ENCODE peak calls at places on chromosomes 6 and 20, in nine cellular contexts. One of them, this sample, is unnamed. For H3K27me3, the result is how much of the 10 kb centered on the place peaks cover.

GRCh38 chr20:51698252-51698651 is 69.9 kb downstream of the ATP9A start:
- DNase-seq in prostate gland: no peak
- DNase-seq in thoracic aorta: no peak
- DNase-seq in brain microvascular endothelial cell: no peak
- DNase-seq in ovary: no peak
- DNase-seq in body of pancreas: no peak
- DNase-seq in spleen: no peak
- DNase-seq in transverse colon: no peak
- DNase-seq in mammary epithelial cell: no peak
- DNase-seq in this sample: no peak

GRCh38 chr20:53737404-53738038 is 143.9 kb upstream of the ZNF217 start:
- DNase-seq in prostate gland: no peak
- DNase-seq in thoracic aorta: no peak
- DNase-seq in brain microvascular endothelial cell: no peak
- DNase-seq in ovary: no peak
- DNase-seq in body of pancreas: no peak
- DNase-seq in spleen: no peak
- DNase-seq in transverse colon: no peak
- DNase-seq in mammary epithelial cell: peak
- DNase-seq in this sample: no peak

GRCh38 chr6:111743859-111744692 is 129.2 kb downstream of the FYN start:
- DNase-seq in prostate gland: no peak
- DNase-seq in thoracic aorta: no peak
- DNase-seq in brain microvascular endothelial cell: peak
- DNase-seq in ovary: no peak
- DNase-seq in body of pancreas: peak
- DNase-seq in spleen: no peak
- DNase-seq in transverse colon: no peak
- DNase-seq in mammary epithelial cell: no peak
- DNase-seq in this sample: no peak

GRCh38 chr20:3670511-3670910 is 7.3 kb upstream of the GFRA4 start:
- DNase-seq in prostate gland: no peak
- DNase-seq in thoracic aorta: no peak
- DNase-seq in brain microvascular endothelial cell: no peak
- DNase-seq in ovary: no peak
- DNase-seq in body of pancreas: no peak
- DNase-seq in spleen: no peak
- DNase-seq in transverse colon: no peak
- DNase-seq in mammary epithelial cell: no peak
- DNase-seq in this sample: no peak

GRCh38 chr6:107493158-107494057 is 3.5 kb downstream of the SOBP start:
- DNase-seq in prostate gland: peak
- DNase-seq in thoracic aorta: no peak
- DNase-seq in brain microvascular endothelial cell: peak
- DNase-seq in ovary: no peak
- DNase-seq in body of pancreas: peak
- DNase-seq in spleen: no peak
- DNase-seq in transverse colon: no peak
- DNase-seq in mammary epithelial cell: no peak
- DNase-seq in this sample: no peak

GRCh38 chr20:50344232-50345071 is 153.8 kb downstream of the CEBPB start:
- DNase-seq in prostate gland: no peak
- DNase-seq in thoracic aorta: no peak
- DNase-seq in brain microvascular endothelial cell: no peak
- DNase-seq in ovary: no peak
- DNase-seq in body of pancreas: no peak
- DNase-seq in spleen: no peak
- DNase-seq in transverse colon: no peak
- DNase-seq in mammary epithelial cell: no peak
- DNase-seq in this sample: no peak

GRCh38 chr6:13715444-13715883 is 3.8 kb upstream of the RANBP9 start:
- DNase-seq in prostate gland: no peak
- DNase-seq in thoracic aorta: no peak
- DNase-seq in brain microvascular endothelial cell: no peak
- DNase-seq in ovary: no peak
- DNase-seq in body of pancreas: no peak
- DNase-seq in spleen: no peak
- DNase-seq in transverse colon: no peak
- DNase-seq in mammary epithelial cell: peak
- DNase-seq in this sample: no peak

GRCh38 chr6:87667032-87667431 is 35.0 kb downstream of the AKIRIN2 start:
- DNase-seq in prostate gland: no peak
- DNase-seq in thoracic aorta: no peak
- DNase-seq in brain microvascular endothelial cell: no peak
- DNase-seq in ovary: no peak
- DNase-seq in body of pancreas: no peak
- DNase-seq in spleen: no peak
- DNase-seq in transverse colon: no peak
- DNase-seq in mammary epithelial cell: no peak
- DNase-seq in this sample: no peak

GRCh38 chr6:53033764-53034163 is 31.4 kb upstream of the FBXO9 start:
- DNase-seq in prostate gland: no peak
- DNase-seq in thoracic aorta: no peak
- DNase-seq in brain microvascular endothelial cell: peak
- DNase-seq in ovary: no peak
- DNase-seq in body of pancreas: no peak
- DNase-seq in spleen: no peak
- DNase-seq in transverse colon: no peak
- DNase-seq in mammary epithelial cell: no peak
- DNase-seq in this sample: no peak

GRCh38 chr6:168565112-168565511 is 124.1 kb downstream of the SMOC2 start:
- DNase-seq in prostate gland: no peak
- DNase-seq in thoracic aorta: no peak
- DNase-seq in brain microvascular endothelial cell: no peak
- DNase-seq in ovary: no peak
- DNase-seq in body of pancreas: no peak
- DNase-seq in spleen: no peak
- DNase-seq in transverse colon: no peak
- DNase-seq in mammary epithelial cell: no peak
- DNase-seq in this sample: no peak

GRCh38 chr20:47272893-47273590 is 83.5 kb downstream of the ZMYND8 start:
- DNase-seq in prostate gland: peak
- DNase-seq in thoracic aorta: no peak
- DNase-seq in brain microvascular endothelial cell: peak
- DNase-seq in ovary: no peak
- DNase-seq in body of pancreas: peak
- DNase-seq in spleen: no peak
- DNase-seq in transverse colon: peak
- DNase-seq in mammary epithelial cell: peak
- DNase-seq in this sample: no peak

DNA sequence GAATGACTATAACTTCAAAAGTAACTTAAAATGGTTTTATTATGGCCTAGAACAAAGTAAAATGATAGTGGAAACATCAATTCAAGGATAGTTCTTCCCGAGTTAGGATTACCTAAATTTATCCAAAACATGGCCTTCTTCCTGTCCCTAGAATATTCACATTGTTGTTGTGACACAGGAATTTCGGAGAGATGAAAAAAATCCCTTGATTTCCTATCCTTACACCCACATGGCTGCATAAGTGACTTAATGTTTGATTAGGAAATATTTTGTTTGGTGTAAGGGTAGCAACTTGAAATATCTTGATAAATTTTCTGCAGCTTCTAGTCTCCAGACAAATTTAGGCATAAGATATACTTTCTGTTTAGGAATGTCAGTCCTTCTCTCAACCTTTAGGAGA is 27.8 kb downstream of the ZNF451 start:
- DNase-seq in prostate gland: no peak
- DNase-seq in thoracic aorta: no peak
- DNase-seq in brain microvascular endothelial cell: no peak
- DNase-seq in ovary: no peak
- DNase-seq in body of pancreas: no peak
- DNase-seq in spleen: no peak
- DNase-seq in transverse colon: no peak
- DNase-seq in mammary epithelial cell: no peak
- DNase-seq in this sample: no peak
- TF ChIP-seq CTCF in prostate gland: no peak
- TF ChIP-seq CTCF in thoracic aorta: no peak
- TF ChIP-seq CTCF in brain microvascular endothelial cell: no peak
- TF ChIP-seq CTCF in ovary: no peak
- TF ChIP-seq CTCF in body of pancreas: no peak
- TF ChIP-seq CTCF in spleen: no peak
- TF ChIP-seq CTCF in transverse colon: no peak
- TF ChIP-seq CTCF in mammary epithelial cell: no peak
- TF ChIP-seq CTCF in this sample: no peak

GRCh38 chr6:4940416-4940815 is 63.4 kb downstream of the RPP40 start:
- DNase-seq in prostate gland: no peak
- DNase-seq in thoracic aorta: no peak
- DNase-seq in brain microvascular endothelial cell: no peak
- DNase-seq in ovary: no peak
- DNase-seq in body of pancreas: no peak
- DNase-seq in spleen: no peak
- DNase-seq in transverse colon: no peak
- DNase-seq in mammary epithelial cell: peak
- DNase-seq in this sample: no peak

GRCh38 chr6:4941782-4942672 is 61.8 kb downstream of the RPP40 start:
- DNase-seq in prostate gland: no peak
- DNase-seq in thoracic aorta: no peak
- DNase-seq in brain microvascular endothelial cell: peak
- DNase-seq in ovary: no peak
- DNase-seq in body of pancreas: peak
- DNase-seq in spleen: no peak
- DNase-seq in transverse colon: no peak
- DNase-seq in mammary epithelial cell: peak
- DNase-seq in this sample: no peak

GRCh38 chr6:4943716-4944115 is 60.1 kb downstream of the RPP40 start:
- DNase-seq in prostate gland: no peak
- DNase-seq in thoracic aorta: no peak
- DNase-seq in brain microvascular endothelial cell: no peak
- DNase-seq in ovary: no peak
- DNase-seq in body of pancreas: no peak
- DNase-seq in spleen: no peak
- DNase-seq in transverse colon: no peak
- DNase-seq in mammary epithelial cell: no peak
- DNase-seq in this sample: no peak

GRCh38 chr6:4944325-4944724 is 59.5 kb downstream of the RPP40 start:
- DNase-seq in prostate gland: no peak
- DNase-seq in thoracic aorta: no peak
- DNase-seq in brain microvascular endothelial cell: no peak
- DNase-seq in ovary: no peak
- DNase-seq in body of pancreas: no peak
- DNase-seq in spleen: no peak
- DNase-seq in transverse colon: no peak
- DNase-seq in mammary epithelial cell: no peak
- DNase-seq in this sample: no peak

GRCh38 chr6:4942673-4943009 is 61.2 kb downstream of the RPP40 start:
- DNase-seq in prostate gland: no peak
- DNase-seq in thoracic aorta: no peak
- DNase-seq in brain microvascular endothelial cell: no peak
- DNase-seq in ovary: no peak
- DNase-seq in body of pancreas: no peak
- DNase-seq in spleen: no peak
- DNase-seq in transverse colon: no peak
- DNase-seq in mammary epithelial cell: no peak
- DNase-seq in this sample: no peak
- H3K27ac ChIP-seq in prostate gland: no peak
- H3K27ac ChIP-seq in thoracic aorta: no peak
- H3K27ac ChIP-seq in brain microvascular endothelial cell: peak
- H3K27ac ChIP-seq in ovary: no peak
- H3K27ac ChIP-seq in body of pancreas: no peak
- H3K27ac ChIP-seq in spleen: peak
- H3K27ac ChIP-seq in transverse colon: no peak
- H3K27ac ChIP-seq in mammary epithelial cell: no peak
- H3K27ac ChIP-seq in this sample: no peak

GRCh38 chr6:100449239-100449691 is 15.5 kb downstream of the SIM1 start:
- DNase-seq in prostate gland: no peak
- DNase-seq in thoracic aorta: no peak
- DNase-seq in brain microvascular endothelial cell: no peak
- DNase-seq in ovary: no peak
- DNase-seq in body of pancreas: no peak
- DNase-seq in spleen: no peak
- DNase-seq in transverse colon: no peak
- DNase-seq in mammary epithelial cell: no peak
- DNase-seq in this sample: no peak
- H3K27me3 ChIP-seq in prostate gland: under half
- H3K27me3 ChIP-seq in thoracic aorta: under half
- H3K27me3 ChIP-seq in brain microvascular endothelial cell: half or more
- H3K27me3 ChIP-seq in ovary: under half
- H3K27me3 ChIP-seq in body of pancreas: under half
- H3K27me3 ChIP-seq in spleen: half or more
- H3K27me3 ChIP-seq in transverse colon: half or more
- H3K27me3 ChIP-seq in mammary epithelial cell: under half
- H3K27me3 ChIP-seq in this sample: half or more

DNA sequence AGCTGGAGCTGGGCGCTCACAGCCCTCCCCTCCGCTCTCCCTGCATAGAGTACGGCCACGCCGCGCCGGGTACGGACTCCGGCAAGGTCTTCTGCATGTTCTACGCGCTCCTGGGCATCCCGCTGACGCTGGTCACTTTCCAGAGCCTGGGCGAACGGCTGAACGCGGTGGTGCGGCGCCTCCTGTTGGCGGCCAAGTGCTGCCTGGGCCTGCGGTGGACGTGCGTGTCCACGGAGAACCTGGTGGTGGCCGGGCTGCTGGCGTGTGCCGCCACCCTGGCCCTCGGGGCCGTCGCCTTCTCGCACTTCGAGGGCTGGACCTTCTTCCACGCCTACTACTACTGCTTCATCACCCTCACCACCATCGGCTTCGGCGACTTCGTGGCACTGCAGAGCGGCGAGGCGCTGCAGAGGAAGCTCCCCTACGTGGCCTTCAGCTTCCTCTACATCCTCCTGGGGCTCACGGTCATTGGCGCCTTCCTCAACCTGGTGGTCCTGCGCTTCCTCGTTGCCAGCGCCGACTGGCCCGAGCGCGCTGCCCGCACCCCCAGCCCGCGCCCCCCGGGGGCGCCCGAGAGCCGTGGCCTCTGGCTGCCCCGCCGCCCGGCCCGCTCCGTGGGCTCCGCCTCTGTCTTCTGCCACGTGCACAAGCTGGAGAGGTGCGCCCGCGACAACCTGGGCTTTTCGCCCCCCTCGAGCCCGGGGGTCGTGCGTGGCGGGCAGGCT is 4.6 kb downstream of the KCNK15 start:
- DNase-seq in prostate gland: no peak
- DNase-seq in thoracic aorta: no peak
- DNase-seq in brain microvascular endothelial cell: no peak
- DNase-seq in ovary: no peak
- DNase-seq in body of pancreas: peak
- DNase-seq in spleen: no peak
- DNase-seq in transverse colon: no peak
- DNase-seq in mammary epithelial cell: no peak
- DNase-seq in this sample: no peak
- TF ChIP-seq CTCF in prostate gland: no peak
- TF ChIP-seq CTCF in thoracic aorta: no peak
- TF ChIP-seq CTCF in brain microvascular endothelial cell: no peak
- TF ChIP-seq CTCF in ovary: no peak
- TF ChIP-seq CTCF in body of pancreas: no peak
- TF ChIP-seq CTCF in spleen: no peak
- TF ChIP-seq CTCF in transverse colon: peak
- TF ChIP-seq CTCF in mammary epithelial cell: peak
- TF ChIP-seq CTCF in this sample: no peak

GRCh38 chr20:367486-367887 is 13.1 kb upstream of the TRIB3 start:
- DNase-seq in prostate gland: no peak
- DNase-seq in thoracic aorta: no peak
- DNase-seq in brain microvascular endothelial cell: no peak
- DNase-seq in ovary: no peak
- DNase-seq in body of pancreas: no peak
- DNase-seq in spleen: no peak
- DNase-seq in transverse colon: no peak
- DNase-seq in mammary epithelial cell: no peak
- DNase-seq in this sample: no peak
- H3K27ac ChIP-seq in prostate gland: peak
- H3K27ac ChIP-seq in thoracic aorta: no peak
- H3K27ac ChIP-seq in brain microvascular endothelial cell: no peak
- H3K27ac ChIP-seq in ovary: no peak
- H3K27ac ChIP-seq in body of pancreas: no peak
- H3K27ac ChIP-seq in spleen: peak
- H3K27ac ChIP-seq in transverse colon: no peak
- H3K27ac ChIP-seq in mammary epithelial cell: no peak
- H3K27ac ChIP-seq in this sample: no peak